ENCODE peak calls at places on chromosomes 13 and 19, in seven cellular contexts. One of them, this sample, is unnamed.

GRCh38 chr19:11111117-11111770 is 22.0 kb downstream of the LDLR start:
- DNase-seq in HFFc6: no peak
- DNase-seq in tibial nerve: no peak
- DNase-seq in cardiac muscle cell: no peak
- DNase-seq in stimulated activated CD8-positive, alpha-beta memory T cell treated with anti-CD3 and anti-CD28 coated beads, Interleukin-2, amount 100 ng/mL, for 48 hours: no peak
- DNase-seq in foreskin melanocyte: no peak
- DNase-seq in fibroblast of gingiva: no peak
- DNase-seq in this sample: no peak

GRCh38 chr19:1752757-1753728 is at the start of gene ONECUT3:
- DNase-seq in stimulated activated CD8-positive, alpha-beta memory T cell treated with anti-CD3 and anti-CD28 coated beads, Interleukin-2, amount 100 ng/mL, for 48 hours: no peak
- DNase-seq in HFFc6: no peak
- DNase-seq in tibial nerve: no peak
- DNase-seq in cardiac muscle cell: no peak
- DNase-seq in foreskin melanocyte: no peak
- DNase-seq in fibroblast of gingiva: no peak
- DNase-seq in this sample: no peak

GRCh38 chr13:28375250-28375930 is 119.5 kb downstream of the FLT1 start:
- DNase-seq in tibial nerve: no peak
- DNase-seq in cardiac muscle cell: peak
- DNase-seq in foreskin melanocyte: no peak
- DNase-seq in HFFc6: no peak
- DNase-seq in fibroblast of gingiva: no peak
- DNase-seq in stimulated activated CD8-positive, alpha-beta memory T cell treated with anti-CD3 and anti-CD28 coated beads, Interleukin-2, amount 100 ng/mL, for 48 hours: no peak
- DNase-seq in this sample: no peak

GRCh38 chr19:15292847-15293582 is 39.3 kb downstream of the BRD4 start:
- DNase-seq in foreskin melanocyte: no peak
- DNase-seq in tibial nerve: no peak
- DNase-seq in fibroblast of gingiva: peak
- DNase-seq in stimulated activated CD8-positive, alpha-beta memory T cell treated with anti-CD3 and anti-CD28 coated beads, Interleukin-2, amount 100 ng/mL, for 48 hours: no peak
- DNase-seq in HFFc6: no peak
- DNase-seq in cardiac muscle cell: no peak
- DNase-seq in this sample: peak

GRCh38 chr19:3721131-3721899 is 13.1 kb downstream of the TJP3 start:
- DNase-seq in cardiac muscle cell: peak
- DNase-seq in foreskin melanocyte: peak
- DNase-seq in stimulated activated CD8-positive, alpha-beta memory T cell treated with anti-CD3 and anti-CD28 coated beads, Interleukin-2, amount 100 ng/mL, for 48 hours: peak
- DNase-seq in HFFc6: peak
- DNase-seq in tibial nerve: peak
- DNase-seq in fibroblast of gingiva: peak
- DNase-seq in this sample: peak

GRCh38 chr19:2255982-2256685 is at the start of gene JSRP1:
- DNase-seq in stimulated activated CD8-positive, alpha-beta memory T cell treated with anti-CD3 and anti-CD28 coated beads, Interleukin-2, amount 100 ng/mL, for 48 hours: no peak
- DNase-seq in fibroblast of gingiva: no peak
- DNase-seq in tibial nerve: no peak
- DNase-seq in HFFc6: no peak
- DNase-seq in cardiac muscle cell: no peak
- DNase-seq in foreskin melanocyte: no peak
- DNase-seq in this sample: no peak

GRCh38 chr13:29624997-29625396 is 29.5 kb upstream of the SLC7A1 start:
- DNase-seq in cardiac muscle cell: no peak
- DNase-seq in stimulated activated CD8-positive, alpha-beta memory T cell treated with anti-CD3 and anti-CD28 coated beads, Interleukin-2, amount 100 ng/mL, for 48 hours: no peak
- DNase-seq in foreskin melanocyte: no peak
- DNase-seq in HFFc6: no peak
- DNase-seq in fibroblast of gingiva: no peak
- DNase-seq in tibial nerve: no peak
- DNase-seq in this sample: no peak

GRCh38 chr19:2755448-2755705 is 15.6 kb upstream of the SLC39A3 start:
- DNase-seq in cardiac muscle cell: no peak
- DNase-seq in HFFc6: no peak
- DNase-seq in tibial nerve: no peak
- DNase-seq in foreskin melanocyte: no peak
- DNase-seq in stimulated activated CD8-positive, alpha-beta memory T cell treated with anti-CD3 and anti-CD28 coated beads, Interleukin-2, amount 100 ng/mL, for 48 hours: no peak
- DNase-seq in fibroblast of gingiva: no peak
- DNase-seq in this sample: no peak

GRCh38 chr19:15701757-15702589 is 25.9 kb upstream of the OR10H2 start:
- DNase-seq in fibroblast of gingiva: no peak
- DNase-seq in HFFc6: no peak
- DNase-seq in cardiac muscle cell: no peak
- DNase-seq in stimulated activated CD8-positive, alpha-beta memory T cell treated with anti-CD3 and anti-CD28 coated beads, Interleukin-2, amount 100 ng/mL, for 48 hours: no peak
- DNase-seq in tibial nerve: no peak
- DNase-seq in foreskin melanocyte: no peak
- DNase-seq in this sample: no peak

GRCh38 chr13:101218484-101218883 is 197.8 kb downstream of the NALCN start:
- DNase-seq in tibial nerve: no peak
- DNase-seq in fibroblast of gingiva: no peak
- DNase-seq in stimulated activated CD8-positive, alpha-beta memory T cell treated with anti-CD3 and anti-CD28 coated beads, Interleukin-2, amount 100 ng/mL, for 48 hours: no peak
- DNase-seq in HFFc6: no peak
- DNase-seq in cardiac muscle cell: no peak
- DNase-seq in foreskin melanocyte: no peak
- DNase-seq in this sample: no peak

GRCh38 chr13:98909016-98909415 is 68.8 kb downstream of the DOCK9 start:
- DNase-seq in HFFc6: peak
- DNase-seq in fibroblast of gingiva: no peak
- DNase-seq in stimulated activated CD8-positive, alpha-beta memory T cell treated with anti-CD3 and anti-CD28 coated beads, Interleukin-2, amount 100 ng/mL, for 48 hours: no peak
- DNase-seq in tibial nerve: no peak
- DNase-seq in foreskin melanocyte: peak
- DNase-seq in cardiac muscle cell: no peak
- DNase-seq in this sample: no peak

GRCh38 chr19:22945560-22945959 is 57.4 kb downstream of the ZNF728 start:
- DNase-seq in HFFc6: no peak
- DNase-seq in cardiac muscle cell: peak
- DNase-seq in tibial nerve: no peak
- DNase-seq in foreskin melanocyte: no peak
- DNase-seq in stimulated activated CD8-positive, alpha-beta memory T cell treated with anti-CD3 and anti-CD28 coated beads, Interleukin-2, amount 100 ng/mL, for 48 hours: no peak
- DNase-seq in fibroblast of gingiva: peak
- DNase-seq in this sample: no peak

GRCh38 chr13:71949441-71949840 is 82.4 kb upstream of the DACH1 start:
- DNase-seq in tibial nerve: no peak
- DNase-seq in foreskin melanocyte: no peak
- DNase-seq in fibroblast of gingiva: no peak
- DNase-seq in cardiac muscle cell: no peak
- DNase-seq in stimulated activated CD8-positive, alpha-beta memory T cell treated with anti-CD3 and anti-CD28 coated beads, Interleukin-2, amount 100 ng/mL, for 48 hours: no peak
- DNase-seq in HFFc6: no peak
- DNase-seq in this sample: no peak

GRCh38 chr13:38759390-38759789 is 72.5 kb downstream of the FREM2 start:
- DNase-seq in tibial nerve: no peak
- DNase-seq in foreskin melanocyte: no peak
- DNase-seq in HFFc6: no peak
- DNase-seq in stimulated activated CD8-positive, alpha-beta memory T cell treated with anti-CD3 and anti-CD28 coated beads, Interleukin-2, amount 100 ng/mL, for 48 hours: no peak
- DNase-seq in fibroblast of gingiva: no peak
- DNase-seq in cardiac muscle cell: no peak
- DNase-seq in this sample: no peak

GRCh38 chr19:46296722-46297431 is at the start of gene HIF3A:
- DNase-seq in stimulated activated CD8-positive, alpha-beta memory T cell treated with anti-CD3 and anti-CD28 coated beads, Interleukin-2, amount 100 ng/mL, for 48 hours: no peak
- DNase-seq in foreskin melanocyte: no peak
- DNase-seq in HFFc6: no peak
- DNase-seq in tibial nerve: peak
- DNase-seq in fibroblast of gingiva: no peak
- DNase-seq in cardiac muscle cell: peak
- DNase-seq in this sample: no peak

GRCh38 chr19:35059006-35059798 is 17.7 kb downstream of the HPN start:
- DNase-seq in tibial nerve: no peak
- DNase-seq in stimulated activated CD8-positive, alpha-beta memory T cell treated with anti-CD3 and anti-CD28 coated beads, Interleukin-2, amount 100 ng/mL, for 48 hours: no peak
- DNase-seq in fibroblast of gingiva: no peak
- DNase-seq in HFFc6: no peak
- DNase-seq in cardiac muscle cell: no peak
- DNase-seq in foreskin melanocyte: no peak
- DNase-seq in this sample: no peak

GRCh38 chr19:29421186-29421525 is 104.6 kb upstream of the VSTM2B start:
- DNase-seq in foreskin melanocyte: no peak
- DNase-seq in HFFc6: no peak
- DNase-seq in cardiac muscle cell: no peak
- DNase-seq in tibial nerve: no peak
- DNase-seq in fibroblast of gingiva: no peak
- DNase-seq in stimulated activated CD8-positive, alpha-beta memory T cell treated with anti-CD3 and anti-CD28 coated beads, Interleukin-2, amount 100 ng/mL, for 48 hours: no peak
- DNase-seq in this sample: no peak

GRCh38 chr13:37414667-37415066 is 183.9 kb downstream of the POSTN start:
- DNase-seq in HFFc6: no peak
- DNase-seq in cardiac muscle cell: no peak
- DNase-seq in stimulated activated CD8-positive, alpha-beta memory T cell treated with anti-CD3 and anti-CD28 coated beads, Interleukin-2, amount 100 ng/mL, for 48 hours: no peak
- DNase-seq in tibial nerve: no peak
- DNase-seq in fibroblast of gingiva: no peak
- DNase-seq in foreskin melanocyte: no peak
- DNase-seq in this sample: no peak

GRCh38 chr13:101454767-101455166 is 2.3 kb downstream of the ITGBL1 start:
- DNase-seq in HFFc6: peak
- DNase-seq in foreskin melanocyte: no peak
- DNase-seq in fibroblast of gingiva: no peak
- DNase-seq in tibial nerve: no peak
- DNase-seq in stimulated activated CD8-positive, alpha-beta memory T cell treated with anti-CD3 and anti-CD28 coated beads, Interleukin-2, amount 100 ng/mL, for 48 hours: no peak
- DNase-seq in cardiac muscle cell: no peak
- DNase-seq in this sample: no peak

GRCh38 chr19:53463263-53463662 is 4.3 kb upstream of the ZNF813 start:
- DNase-seq in fibroblast of gingiva: no peak
- DNase-seq in cardiac muscle cell: peak
- DNase-seq in tibial nerve: no peak
- DNase-seq in stimulated activated CD8-positive, alpha-beta memory T cell treated with anti-CD3 and anti-CD28 coated beads, Interleukin-2, amount 100 ng/mL, for 48 hours: no peak
- DNase-seq in HFFc6: no peak
- DNase-seq in foreskin melanocyte: no peak
- DNase-seq in this sample: no peak

GRCh38 chr19:50893047-50893737 is 18.0 kb downstream of the KLK4 start:
- DNase-seq in cardiac muscle cell: no peak
- DNase-seq in stimulated activated CD8-positive, alpha-beta memory T cell treated with anti-CD3 and anti-CD28 coated beads, Interleukin-2, amount 100 ng/mL, for 48 hours: no peak
- DNase-seq in fibroblast of gingiva: no peak
- DNase-seq in tibial nerve: no peak
- DNase-seq in foreskin melanocyte: no peak
- DNase-seq in HFFc6: no peak
- DNase-seq in this sample: no peak

GRCh38 chr19:51139299-51140018 is 2.6 kb upstream of the SIGLEC7 start:
- DNase-seq in HFFc6: no peak
- DNase-seq in fibroblast of gingiva: no peak
- DNase-seq in tibial nerve: no peak
- DNase-seq in stimulated activated CD8-positive, alpha-beta memory T cell treated with anti-CD3 and anti-CD28 coated beads, Interleukin-2, amount 100 ng/mL, for 48 hours: no peak
- DNase-seq in foreskin melanocyte: no peak
- DNase-seq in cardiac muscle cell: no peak
- DNase-seq in this sample: no peak

GRCh38 chr13:102983496-102983895 is 82.7 kb downstream of the SLC10A2 start:
- DNase-seq in HFFc6: no peak
- DNase-seq in cardiac muscle cell: no peak
- DNase-seq in foreskin melanocyte: no peak
- DNase-seq in tibial nerve: no peak
- DNase-seq in fibroblast of gingiva: peak
- DNase-seq in stimulated activated CD8-positive, alpha-beta memory T cell treated with anti-CD3 and anti-CD28 coated beads, Interleukin-2, amount 100 ng/mL, for 48 hours: no peak
- DNase-seq in this sample: no peak

GRCh38 chr13:99969934-99970760 is 1.4 kb downstream of the ZIC5 start:
- DNase-seq in fibroblast of gingiva: no peak
- DNase-seq in cardiac muscle cell: peak
- DNase-seq in foreskin melanocyte: no peak
- DNase-seq in HFFc6: no peak
- DNase-seq in stimulated activated CD8-positive, alpha-beta memory T cell treated with anti-CD3 and anti-CD28 coated beads, Interleukin-2, amount 100 ng/mL, for 48 hours: no peak
- DNase-seq in tibial nerve: no peak
- DNase-seq in this sample: peak

GRCh38 chr19:11479090-11479469 is 1.8 kb downstream of the ELAVL3 start:
- DNase-seq in HFFc6: no peak
- DNase-seq in tibial nerve: no peak
- DNase-seq in fibroblast of gingiva: no peak
- DNase-seq in cardiac muscle cell: no peak
- DNase-seq in foreskin melanocyte: no peak
- DNase-seq in stimulated activated CD8-positive, alpha-beta memory T cell treated with anti-CD3 and anti-CD28 coated beads, Interleukin-2, amount 100 ng/mL, for 48 hours: no peak
- DNase-seq in this sample: no peak

GRCh38 chr13:76884571-76885202 is 1.5 kb downstream of the KCTD12 start:
- DNase-seq in cardiac muscle cell: peak
- DNase-seq in tibial nerve: peak
- DNase-seq in foreskin melanocyte: no peak
- DNase-seq in stimulated activated CD8-positive, alpha-beta memory T cell treated with anti-CD3 and anti-CD28 coated beads, Interleukin-2, amount 100 ng/mL, for 48 hours: no peak
- DNase-seq in HFFc6: no peak
- DNase-seq in fibroblast of gingiva: peak
- DNase-seq in this sample: no peak

GRCh38 chr13:36297259-36297599 is 385 bp downstream of the CCDC169 start:
- DNase-seq in tibial nerve: no peak
- DNase-seq in fibroblast of gingiva: peak
- DNase-seq in cardiac muscle cell: no peak
- DNase-seq in HFFc6: peak
- DNase-seq in stimulated activated CD8-positive, alpha-beta memory T cell treated with anti-CD3 and anti-CD28 coated beads, Interleukin-2, amount 100 ng/mL, for 48 hours: no peak
- DNase-seq in foreskin melanocyte: peak
- DNase-seq in this sample: no peak

GRCh38 chr19:49497790-49498106 is 1.5 kb downstream of the RPS11 start:
- DNase-seq in fibroblast of gingiva: no peak
- DNase-seq in foreskin melanocyte: no peak
- DNase-seq in cardiac muscle cell: no peak
- DNase-seq in HFFc6: no peak
- DNase-seq in tibial nerve: no peak
- DNase-seq in stimulated activated CD8-positive, alpha-beta memory T cell treated with anti-CD3 and anti-CD28 coated beads, Interleukin-2, amount 100 ng/mL, for 48 hours: no peak
- DNase-seq in this sample: no peak

GRCh38 chr19:47094557-47095517 is 18.7 kb downstream of the ZC3H4 start:
- DNase-seq in HFFc6: no peak
- DNase-seq in cardiac muscle cell: no peak
- DNase-seq in fibroblast of gingiva: no peak
- DNase-seq in foreskin melanocyte: no peak
- DNase-seq in tibial nerve: no peak
- DNase-seq in stimulated activated CD8-positive, alpha-beta memory T cell treated with anti-CD3 and anti-CD28 coated beads, Interleukin-2, amount 100 ng/mL, for 48 hours: peak
- DNase-seq in this sample: peak

GRCh38 chr19:575527-576506 is 3.4 kb downstream of the BSG start:
- DNase-seq in cardiac muscle cell: peak
- DNase-seq in HFFc6: peak
- DNase-seq in tibial nerve: no peak
- DNase-seq in foreskin melanocyte: no peak
- DNase-seq in stimulated activated CD8-positive, alpha-beta memory T cell treated with anti-CD3 and anti-CD28 coated beads, Interleukin-2, amount 100 ng/mL, for 48 hours: no peak
- DNase-seq in fibroblast of gingiva: peak
- DNase-seq in this sample: no peak

GRCh38 chr13:91664036-91664435 is 265.6 kb downstream of the GPC5 start:
- DNase-seq in stimulated activated CD8-positive, alpha-beta memory T cell treated with anti-CD3 and anti-CD28 coated beads, Interleukin-2, amount 100 ng/mL, for 48 hours: no peak
- DNase-seq in cardiac muscle cell: no peak
- DNase-seq in HFFc6: no peak
- DNase-seq in foreskin melanocyte: no peak
- DNase-seq in fibroblast of gingiva: no peak
- DNase-seq in tibial nerve: no peak
- DNase-seq in this sample: no peak

GRCh38 chr13:42973581-42973980 is 18.5 kb downstream of the EPSTI1 start:
- DNase-seq in fibroblast of gingiva: no peak
- DNase-seq in cardiac muscle cell: no peak
- DNase-seq in stimulated activated CD8-positive, alpha-beta memory T cell treated with anti-CD3 and anti-CD28 coated beads, Interleukin-2, amount 100 ng/mL, for 48 hours: no peak
- DNase-seq in tibial nerve: no peak
- DNase-seq in HFFc6: no peak
- DNase-seq in foreskin melanocyte: no peak
- DNase-seq in this sample: no peak

GRCh38 chr13:52393572-52394357 is 12.2 kb downstream of the THSD1 start:
- DNase-seq in tibial nerve: no peak
- DNase-seq in HFFc6: no peak
- DNase-seq in cardiac muscle cell: no peak
- DNase-seq in fibroblast of gingiva: no peak
- DNase-seq in foreskin melanocyte: no peak
- DNase-seq in stimulated activated CD8-positive, alpha-beta memory T cell treated with anti-CD3 and anti-CD28 coated beads, Interleukin-2, amount 100 ng/mL, for 48 hours: no peak
- DNase-seq in this sample: no peak